ENCODE peak calls at places on chromosome 18, in five cellular contexts. One of them, this sample, is unnamed.

GRCh38 chr18:38022247-38022646 is 456.6 kb upstream of the CELF4 start:
- DNase-seq in activated CD8-positive, alpha-beta memory T cell treated with anti-CD3 and anti-CD28 coated beads, Interleukin-2, amount 50 U/mL, for 4 hours: no peak
- DNase-seq in memory B cell: no peak
- DNase-seq in HL-60: no peak
- DNase-seq in pancreas: no peak
- DNase-seq in this sample: no peak

GRCh38 chr18:79486356-79487197 is 90.8 kb downstream of the NFATC1 start:
- DNase-seq in memory B cell: no peak
- DNase-seq in HL-60: no peak
- DNase-seq in pancreas: no peak
- DNase-seq in activated CD8-positive, alpha-beta memory T cell treated with anti-CD3 and anti-CD28 coated beads, Interleukin-2, amount 50 U/mL, for 4 hours: peak
- DNase-seq in this sample: peak

GRCh38 chr18:43012951-43013350 is 102.5 kb downstream of the RIT2 start:
- DNase-seq in pancreas: no peak
- DNase-seq in HL-60: no peak
- DNase-seq in activated CD8-positive, alpha-beta memory T cell treated with anti-CD3 and anti-CD28 coated beads, Interleukin-2, amount 50 U/mL, for 4 hours: no peak
- DNase-seq in memory B cell: no peak
- DNase-seq in this sample: no peak

GRCh38 chr18:30583768-30584167 is 458.8 kb downstream of the DSC3 start:
- DNase-seq in HL-60: no peak
- DNase-seq in pancreas: no peak
- DNase-seq in activated CD8-positive, alpha-beta memory T cell treated with anti-CD3 and anti-CD28 coated beads, Interleukin-2, amount 50 U/mL, for 4 hours: no peak
- DNase-seq in memory B cell: no peak
- DNase-seq in this sample: no peak

GRCh38 chr18:58493516-58494253 is 135.2 kb downstream of the ALPK2 start:
- DNase-seq in HL-60: peak
- DNase-seq in memory B cell: peak
- DNase-seq in activated CD8-positive, alpha-beta memory T cell treated with anti-CD3 and anti-CD28 coated beads, Interleukin-2, amount 50 U/mL, for 4 hours: peak
- DNase-seq in pancreas: peak
- DNase-seq in this sample: peak

GRCh38 chr18:79251021-79251420 is 144.7 kb upstream of the NFATC1 start:
- DNase-seq in activated CD8-positive, alpha-beta memory T cell treated with anti-CD3 and anti-CD28 coated beads, Interleukin-2, amount 50 U/mL, for 4 hours: no peak
- DNase-seq in memory B cell: no peak
- DNase-seq in HL-60: no peak
- DNase-seq in pancreas: no peak
- DNase-seq in this sample: no peak

GRCh38 chr18:11819938-11820337 is 31.3 kb upstream of the CHMP1B start:
- DNase-seq in HL-60: no peak
- DNase-seq in activated CD8-positive, alpha-beta memory T cell treated with anti-CD3 and anti-CD28 coated beads, Interleukin-2, amount 50 U/mL, for 4 hours: no peak
- DNase-seq in pancreas: no peak
- DNase-seq in memory B cell: no peak
- DNase-seq in this sample: no peak

GRCh38 chr18:10378688-10379465 is 75.6 kb upstream of the APCDD1 start:
- DNase-seq in activated CD8-positive, alpha-beta memory T cell treated with anti-CD3 and anti-CD28 coated beads, Interleukin-2, amount 50 U/mL, for 4 hours: no peak
- DNase-seq in pancreas: no peak
- DNase-seq in memory B cell: no peak
- DNase-seq in HL-60: no peak
- DNase-seq in this sample: no peak

GRCh38 chr18:49340446-49340845 is 120.0 kb downstream of the DYM start:
- DNase-seq in activated CD8-positive, alpha-beta memory T cell treated with anti-CD3 and anti-CD28 coated beads, Interleukin-2, amount 50 U/mL, for 4 hours: no peak
- DNase-seq in pancreas: no peak
- DNase-seq in memory B cell: no peak
- DNase-seq in HL-60: no peak
- DNase-seq in this sample: no peak

GRCh38 chr18:10588975-10589374 is 63.1 kb downstream of the NAPG start:
- DNase-seq in activated CD8-positive, alpha-beta memory T cell treated with anti-CD3 and anti-CD28 coated beads, Interleukin-2, amount 50 U/mL, for 4 hours: no peak
- DNase-seq in memory B cell: no peak
- DNase-seq in pancreas: no peak
- DNase-seq in HL-60: no peak
- DNase-seq in this sample: no peak

GRCh38 chr18:159037-159652 is 788 bp downstream of the USP14 start:
- DNase-seq in memory B cell: no peak
- DNase-seq in pancreas: no peak
- DNase-seq in activated CD8-positive, alpha-beta memory T cell treated with anti-CD3 and anti-CD28 coated beads, Interleukin-2, amount 50 U/mL, for 4 hours: no peak
- DNase-seq in HL-60: no peak
- DNase-seq in this sample: no peak

GRCh38 chr18:44668280-44668975 is 12.3 kb upstream of the SETBP1 start:
- DNase-seq in pancreas: no peak
- DNase-seq in HL-60: no peak
- DNase-seq in activated CD8-positive, alpha-beta memory T cell treated with anti-CD3 and anti-CD28 coated beads, Interleukin-2, amount 50 U/mL, for 4 hours: no peak
- DNase-seq in memory B cell: no peak
- DNase-seq in this sample: no peak

GRCh38 chr18:35490894-35491688 is 6.7 kb downstream of the INO80C start:
- DNase-seq in pancreas: no peak
- DNase-seq in HL-60: no peak
- DNase-seq in activated CD8-positive, alpha-beta memory T cell treated with anti-CD3 and anti-CD28 coated beads, Interleukin-2, amount 50 U/mL, for 4 hours: no peak
- DNase-seq in memory B cell: no peak
- DNase-seq in this sample: no peak

GRCh38 chr18:37322497-37323035 is 243.0 kb downstream of the CELF4 start:
- DNase-seq in activated CD8-positive, alpha-beta memory T cell treated with anti-CD3 and anti-CD28 coated beads, Interleukin-2, amount 50 U/mL, for 4 hours: no peak
- DNase-seq in memory B cell: no peak
- DNase-seq in pancreas: peak
- DNase-seq in HL-60: no peak
- DNase-seq in this sample: no peak

This sample was measured in natural killer cell treated with Interleukin-12 subunit alpha and Interleukin-12 subunit beta and Interleukin-15 and Interleukin-18, amount 100 ng/mL, for 72 hours.